ENCODE peak calls at places on chromosomes 4 and X, in six cellular contexts. J is A549, K is GM12878, Q is endothelial cell of umbilical vein, F is K562, R is HepG2. G is an unnamed sample.

GRCh38 chr4:184282251-184282713 is 64.6 kb upstream of the ENPP6 start:
- DNase-seq in J (no peak), K (peak), Q (no peak), F (no peak), R (peak), G (no peak)

GRCh38 chr4:128387600-128388351 is 100.2 kb upstream of the PGRMC2 start:
- DNase-seq in J (no peak), K (no peak), Q (no peak), F (no peak), R (no peak), G (no peak)

GRCh38 chr4:7006411-7006810 is 36.8 kb upstream of the TADA2B start:
- DNase-seq in J (no peak), K (no peak), Q (no peak), F (no peak), R (no peak), G (no peak)

GRCh38 chr4:38078590-38079381 is 118.6 kb downstream of the PTTG2 start:
- DNase-seq in J (no peak), K (no peak), Q (peak), F (no peak), R (peak), G (peak)

GRCh38 chrX:70664726-70665125 is 220.1 kb downstream of the DLG3 start:
- DNase-seq in J (peak), K (no peak), Q (peak), F (no peak), R (peak), G (peak)

GRCh38 chrX:133979641-133980230 is 5.7 kb downstream of the GPC3 start:
- DNase-seq in J (no peak), K (no peak), Q (no peak), F (no peak), R (no peak), G (no peak)

GRCh38 chr4:74202062-74202586 is 44.2 kb downstream of the MTHFD2L start:
- DNase-seq in J (no peak), K (no peak), Q (no peak), F (no peak), R (peak), G (no peak)

GRCh38 chr4:138555107-138555506 is 313.0 kb upstream of the SLC7A11 start:
- DNase-seq in J (no peak), K (no peak), Q (no peak), F (no peak), R (no peak), G (no peak)

GRCh38 chr4:94976371-94977011 is 218.7 kb downstream of the BMPR1B start:
- DNase-seq in J (peak), K (no peak), Q (peak), F (no peak), R (no peak), G (no peak)

GRCh38 chr4:148126825-148127224 is 315.4 kb downstream of the NR3C2 start:
- DNase-seq in J (no peak), K (no peak), Q (no peak), F (no peak), R (no peak), G (no peak)

GRCh38 chrX:48487362-48487785 is 11.4 kb downstream of the FTSJ1 start:
- DNase-seq in J (no peak), K (no peak), Q (no peak), F (peak), R (peak), G (no peak)

GRCh38 chrX:25105251-25105650 is 89.5 kb upstream of the ARX start:
- DNase-seq in J (no peak), K (no peak), Q (no peak), F (no peak), R (no peak), G (no peak)

GRCh38 chr4:31674313-31674947 is 954.3 kb downstream of the PCDH7 start:
- DNase-seq in J (no peak), K (no peak), Q (peak), F (no peak), R (no peak), G (peak)

GRCh38 chrX:120468825-120469525 is at the start of gene LAMP2:
- DNase-seq in J (peak), K (peak), Q (peak), F (peak), R (peak), G (peak)

GRCh38 chrX:112235547-112235946 is 153.0 kb upstream of the TRPC5 start:
- DNase-seq in J (no peak), K (no peak), Q (no peak), F (no peak), R (no peak), G (no peak)

GRCh38 chr4:152128356-152128755 is 367.5 kb upstream of the GATB start:
- DNase-seq in J (no peak), K (no peak), Q (no peak), F (no peak), R (no peak), G (no peak)

GRCh38 chr4:176425035-176425434 is 105.3 kb downstream of the SPCS3 start:
- DNase-seq in J (no peak), K (no peak), Q (no peak), F (no peak), R (no peak), G (no peak)

GRCh38 chr4:134202557-134202956 is 968 bp upstream of the PABPC4L start:
- DNase-seq in J (no peak), K (no peak), Q (peak), F (no peak), R (no peak), G (no peak)

GRCh38 chr4:134200811-134201215 is 776 bp downstream of the PABPC4L start:
- DNase-seq in J (no peak), K (no peak), Q (no peak), F (no peak), R (no peak), G (no peak)

GRCh38 chr4:134201216-134202098 is at the start of gene PABPC4L:
- DNase-seq in J (peak), K (no peak), Q (peak), F (peak), R (no peak), G (no peak)

GRCh38 chr4:134202136-134202535 is 547 bp upstream of the PABPC4L start:
- DNase-seq in J (no peak), K (no peak), Q (no peak), F (no peak), R (no peak), G (no peak)
- TF ChIP-seq CTCF in J (no peak), K (no peak), Q (no peak), F (no peak), R (no peak), G (no peak)

GRCh38 chr4:54933579-54933978 is 191.8 kb downstream of the KDR start:
- DNase-seq in J (no peak), K (no peak), Q (no peak), F (no peak), R (no peak), G (no peak)

GRCh38 chr4:54940996-54941395 is 184.4 kb downstream of the KDR start:
- DNase-seq in J (no peak), K (no peak), Q (no peak), F (no peak), R (no peak), G (no peak)

GRCh38 chr4:54941994-54942552 is 183.3 kb downstream of the KDR start:
- DNase-seq in J (no peak), K (no peak), Q (peak), F (no peak), R (no peak), G (no peak)

GRCh38 chr4:54942735-54943134 is 182.7 kb downstream of the KDR start:
- DNase-seq in J (no peak), K (no peak), Q (peak), F (no peak), R (no peak), G (no peak)

DNA sequence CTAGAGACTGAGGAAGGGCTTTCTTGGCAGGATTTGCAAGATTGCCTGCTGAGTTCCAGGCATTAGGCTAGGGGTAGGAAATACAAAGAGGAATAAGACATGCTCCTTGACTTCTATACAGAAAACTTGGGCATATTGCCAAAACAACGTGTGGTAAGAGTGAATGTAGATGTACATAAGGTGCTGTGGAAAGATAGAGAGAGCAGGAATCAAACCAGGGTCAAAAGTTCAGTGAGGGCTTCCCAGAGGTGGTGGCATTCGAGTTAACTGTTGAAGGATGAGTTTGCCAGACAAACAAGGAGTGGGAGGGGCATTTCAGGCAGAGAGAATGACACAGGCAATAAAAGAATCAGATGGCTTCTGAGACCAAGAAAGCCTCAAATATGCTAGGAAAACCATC is 187.9 kb downstream of the KDR start:
- DNase-seq in J (no peak), K (no peak), Q (peak), F (no peak), R (no peak), G (no peak)
- TF ChIP-seq MYC in J (no peak), K (no peak), Q (no peak), F (no peak), R (no peak), G (no peak)

GRCh38 chr4:155758500-155759371 is at the start of gene GUCY1B1:
- DNase-seq in J (peak), K (peak), Q (peak), F (peak), R (no peak), G (no peak)
- TF ChIP-seq CTCF in J (peak), K (peak), Q (peak), F (no peak), R (no peak), G (no peak)

GRCh38 chr4:121217385-121217784 is 53.3 kb upstream of the TNIP3 start:
- DNase-seq in J (no peak), K (no peak), Q (no peak), F (no peak), R (no peak), G (peak)
- TF ChIP-seq MYC in J (no peak), K (no peak), Q (no peak), F (no peak), R (no peak), G (no peak)

DNA sequence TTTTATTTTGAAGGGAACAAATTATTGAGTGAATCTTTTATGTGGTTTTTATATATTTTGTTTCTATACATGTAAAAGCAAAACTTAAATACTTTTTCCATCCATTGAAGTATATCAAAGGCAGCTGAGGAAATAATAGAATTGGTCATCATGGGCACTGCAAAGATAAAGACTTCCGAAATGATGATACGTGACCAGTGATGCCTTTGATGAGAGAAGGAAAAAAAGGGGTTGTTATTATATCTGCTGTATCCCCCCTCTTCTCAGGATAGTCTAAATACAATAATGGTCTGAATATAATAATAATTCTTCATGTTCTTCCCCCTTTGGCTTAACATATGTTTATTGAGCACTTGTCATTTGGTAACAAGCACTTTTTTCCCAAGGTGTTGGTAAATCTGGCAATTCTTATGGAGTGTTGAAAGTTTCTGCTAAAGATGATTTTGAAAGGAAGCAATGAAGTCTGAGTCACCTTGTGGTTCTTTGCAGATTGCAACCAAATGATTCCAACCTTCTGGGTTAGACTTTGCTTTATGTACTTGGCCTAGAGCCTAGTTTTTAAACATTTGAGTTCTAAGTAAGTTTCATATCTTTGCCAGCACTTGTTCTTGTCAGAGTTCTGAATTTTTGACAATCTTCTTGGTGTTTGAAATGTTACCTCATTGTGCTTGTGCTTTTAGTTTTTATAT is 60.8 kb downstream of the USP9X start:
- DNase-seq in J (no peak), K (no peak), Q (peak), F (no peak), R (no peak), G (peak)
- TF ChIP-seq CTCF in J (no peak), K (no peak), Q (no peak), F (no peak), R (no peak), G (no peak)

GRCh38 chr4:79578613-79579012 is 170.6 kb upstream of the GK2 start:
- DNase-seq in J (no peak), K (no peak), Q (no peak), F (no peak), R (no peak), G (peak)
- TF ChIP-seq MYC in J (no peak), K (no peak), Q (no peak), F (no peak), R (no peak), G (no peak)

DNA sequence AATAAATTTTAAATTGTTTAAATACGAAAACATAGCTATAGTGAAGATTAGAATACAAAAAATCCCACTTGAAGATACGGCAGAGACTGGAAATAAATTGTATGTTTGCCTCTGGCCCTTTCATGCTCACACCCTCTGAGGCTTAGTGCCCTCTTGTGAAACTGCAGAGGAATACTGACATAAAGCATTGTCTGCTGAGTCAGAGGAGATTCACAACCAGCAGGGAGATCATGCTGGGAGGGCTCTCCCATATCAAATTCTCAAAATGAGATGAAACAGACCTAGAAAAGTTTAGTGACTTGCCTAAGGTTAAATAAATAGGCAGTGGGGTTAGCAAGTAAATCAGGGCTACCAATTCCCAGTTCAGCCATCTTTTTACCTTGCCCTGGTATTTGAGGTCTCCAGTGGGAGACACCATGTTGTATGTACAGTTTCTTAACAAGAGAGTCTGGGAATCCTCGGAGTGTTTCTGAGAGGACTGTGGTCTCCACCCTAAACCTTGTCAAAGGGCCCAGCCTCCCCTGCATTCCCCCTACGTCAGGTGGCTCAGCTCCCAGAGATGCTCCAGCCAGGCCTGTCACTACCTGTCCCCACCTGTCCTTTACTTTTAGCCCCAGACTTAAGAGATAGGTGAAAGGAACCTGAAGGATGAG is 581.4 kb upstream of the DIPK2B start:
- DNase-seq in J (peak), K (no peak), Q (peak), F (no peak), R (peak), G (peak)
- TF ChIP-seq CTCF in J (peak), K (peak), Q (no peak), F (peak), R (peak), G (peak)

GRCh38 chr4:161350946-161351345 is 812.9 kb downstream of the FSTL5 start:
- DNase-seq in J (no peak), K (no peak), Q (no peak), F (no peak), R (no peak), G (no peak)
- TF ChIP-seq MYC in J (no peak), K (no peak), Q (no peak), F (no peak), R (no peak), G (no peak)

GRCh38 chr4:142567199-142567598 is 278.9 kb downstream of the INPP4B start:
- DNase-seq in J (peak), K (no peak), Q (no peak), F (no peak), R (no peak), G (no peak)
- TF ChIP-seq CTCF in J (peak), K (no peak), Q (no peak), F (no peak), R (no peak), G (no peak)

G was measured in NB4.